ENCODE peak calls at places on chromosomes 2 and 18, in seven cellular contexts. F, I, M, J, B, D and P are unnamed samples.

GRCh38 chr2:240922982-240923537 is 16.9 kb downstream of the CROCC2 start:
- DNase-seq in F (no peak), I (no peak), M (no peak), J (no peak), B (peak; percentile 3), D (no peak), P (no peak)

GRCh38 chr2:149413487-149413886 is 83.1 kb downstream of the LYPD6 start:
- DNase-seq in F (no peak), I (no peak), M (no peak), J (no peak), B (no peak), D (no peak), P (no peak)

GRCh38 chr2:171754254-171754939 is 67.1 kb downstream of the DYNC1I2 start:
- DNase-seq in F (no peak), I (peak; percentile 24), M (peak; percentile 6), J (no peak), B (no peak), D (no peak), P (no peak)

GRCh38 chr18:42157420-42157819 is 202.4 kb downstream of the PIK3C3 start:
- DNase-seq in F (no peak), I (no peak), M (no peak), J (no peak), B (no peak), D (peak; percentile 7), P (no peak)

GRCh38 chr2:165874445-165875039 is 79.0 kb downstream of the TTC21B start:
- DNase-seq in F (no peak), I (peak; percentile 71), M (peak; percentile 88), J (peak; percentile 41), B (no peak), D (peak; percentile 78), P (no peak)

GRCh38 chr18:22817844-22818243 is 115.3 kb upstream of the RBBP8 start:
- DNase-seq in F (no peak), I (no peak), M (peak; percentile 64), J (no peak), B (no peak), D (peak; percentile 59), P (no peak)

GRCh38 chr2:20333738-20334137 is 16.9 kb downstream of the PUM2 start:
- DNase-seq in F (no peak), I (no peak), M (no peak), J (no peak), B (no peak), D (no peak), P (no peak)

GRCh38 chr18:59881728-59882685 is 17.8 kb upstream of the PMAIP1 start:
- DNase-seq in F (no peak), I (peak; percentile 62), M (peak; percentile 82), J (no peak), B (no peak), D (peak; percentile 53), P (no peak)

GRCh38 chr2:203925512-203926158 is 10.9 kb upstream of the ICOS start:
- DNase-seq in F (no peak), I (no peak), M (no peak), J (no peak), B (no peak), D (no peak), P (no peak)

GRCh38 chr2:239763433-239764097 is 261.6 kb downstream of the NDUFA10 start:
- DNase-seq in F (no peak), I (no peak), M (no peak), J (no peak), B (no peak), D (no peak), P (no peak)
- TF ChIP-seq CTCF in F (peak; percentile 23), I (no peak), M (no peak), J (no peak), B (peak; percentile 18), D (no peak), P (no peak)

GRCh38 chr2:206150631-206151030 is 8.6 kb downstream of the NDUFS1 start:
- DNase-seq in F (no peak), I (no peak), M (no peak), J (no peak), B (no peak), D (no peak), P (no peak)

GRCh38 chr2:206149330-206149729 is 9.9 kb downstream of the NDUFS1 start:
- DNase-seq in F (no peak), I (no peak), M (no peak), J (no peak), B (no peak), D (no peak), P (no peak)

GRCh38 chr2:206150168-206150567 is 9.1 kb downstream of the NDUFS1 start:
- DNase-seq in F (no peak), I (no peak), M (no peak), J (no peak), B (no peak), D (no peak), P (no peak)

GRCh38 chr2:206158563-206159345 is 490 bp downstream of the NDUFS1 start:
- DNase-seq in F (no peak), I (peak; percentile 57), M (peak; percentile 37), J (no peak), B (no peak), D (peak; percentile 35), P (no peak)

DNA sequence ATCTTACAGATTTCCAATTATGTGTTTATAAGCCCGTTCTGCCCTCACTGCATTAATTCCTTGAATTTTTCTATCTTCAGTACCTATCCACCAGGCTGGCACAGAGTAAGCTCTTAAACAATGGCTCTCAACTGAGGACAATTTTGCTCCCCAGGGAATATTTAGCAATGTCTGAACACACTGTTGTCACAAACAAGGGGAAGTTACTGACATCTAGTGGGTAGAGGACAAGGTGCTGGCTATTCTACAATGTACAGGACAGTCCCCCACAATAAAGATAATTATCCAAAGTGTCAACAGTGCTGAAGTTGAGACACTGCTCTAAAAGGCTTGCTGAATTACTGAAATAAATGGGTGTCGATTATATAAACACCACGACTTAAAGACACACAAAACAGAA is 5.0 kb downstream of the NDUFS1 start:
- DNase-seq in F (no peak), I (peak; percentile 16), M (no peak), J (no peak), B (no peak), D (no peak), P (no peak)
- TF ChIP-seq CTCF in F (no peak), I (peak; percentile 12), M (peak; percentile 20), J (no peak), B (no peak), D (peak; percentile 1), P (no peak)

GRCh38 chr2:16654775-16655456 is 10.7 kb downstream of the CYRIA start:
- DNase-seq in F (no peak), I (no peak), M (no peak), J (no peak), B (no peak), D (no peak), P (no peak)

GRCh38 chr2:16653799-16654198 is 11.8 kb downstream of the CYRIA start:
- DNase-seq in F (no peak), I (no peak), M (no peak), J (no peak), B (peak; percentile 28), D (no peak), P (no peak)

GRCh38 chr2:16656087-16656486 is 9.5 kb downstream of the CYRIA start:
- DNase-seq in F (no peak), I (no peak), M (no peak), J (no peak), B (no peak), D (no peak), P (no peak)

GRCh38 chr2:16656784-16657391 is 8.7 kb downstream of the CYRIA start:
- DNase-seq in F (no peak), I (no peak), M (peak; percentile 47), J (no peak), B (no peak), D (no peak), P (no peak)

GRCh38 chr2:16655457-16655837 is 10.2 kb downstream of the CYRIA start:
- DNase-seq in F (no peak), I (peak; percentile 20), M (no peak), J (no peak), B (no peak), D (no peak), P (no peak)
- TF ChIP-seq CTCF in F (no peak), I (no peak), M (no peak), J (no peak), B (no peak), D (no peak), P (no peak)

GRCh38 chr2:62536873-62537547 is 31.0 kb upstream of the TMEM17 start:
- DNase-seq in F (no peak), I (no peak), M (no peak), J (no peak), B (no peak), D (no peak), P (no peak)

GRCh38 chr2:62539892-62540785 is 34.1 kb upstream of the TMEM17 start:
- DNase-seq in F (no peak), I (no peak), M (no peak), J (no peak), B (no peak), D (no peak), P (no peak)

GRCh38 chr2:62537814-62538213 is 31.8 kb upstream of the TMEM17 start:
- DNase-seq in F (no peak), I (no peak), M (no peak), J (no peak), B (no peak), D (no peak), P (no peak)

GRCh38 chr2:62545261-62545660 is 39.3 kb upstream of the TMEM17 start:
- DNase-seq in F (no peak), I (no peak), M (no peak), J (no peak), B (no peak), D (no peak), P (no peak)

DNA sequence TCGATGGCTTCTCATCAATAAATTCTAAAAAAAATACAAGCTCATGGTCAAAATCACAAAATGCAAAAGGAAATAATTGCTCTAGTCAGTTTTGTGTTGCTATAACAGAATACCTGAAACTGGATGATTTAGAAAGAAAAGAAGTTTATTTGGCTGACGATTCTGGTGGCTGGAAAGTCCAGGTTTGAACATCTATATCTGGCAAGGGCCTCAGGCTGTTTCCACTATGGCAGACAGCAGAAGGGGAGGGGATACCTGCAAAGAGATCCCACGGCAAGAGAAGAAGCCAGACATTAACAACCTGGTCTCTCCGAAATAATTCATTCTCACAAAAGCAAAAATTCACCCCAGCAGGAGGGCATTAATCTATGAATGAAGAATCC is 34.8 kb upstream of the TMEM17 start:
- DNase-seq in F (no peak), I (no peak), M (no peak), J (no peak), B (no peak), D (no peak), P (no peak)
- TF ChIP-seq CTCF in F (no peak), I (no peak), M (no peak), J (no peak), B (no peak), D (no peak), P (no peak)

GRCh38 chr2:111919794-111920608 is 21.6 kb downstream of the MERTK start:
- DNase-seq in F (no peak), I (no peak), M (no peak), J (no peak), B (no peak), D (no peak), P (no peak)
- TF ChIP-seq CTCF in F (no peak), I (no peak), M (no peak), J (no peak), B (no peak), D (no peak), P (no peak)